ENCODE peak calls at places on chromosomes 12 and 14, in ten cellular contexts. P is stomach, Y is prostate gland, X is HepG2, J is endothelial cell of umbilical vein, Q is sigmoid colon, O is breast epithelium, U is HCT116, T is K562, C is upper lobe of left lung. N is an unnamed sample. For H3K4me1, the result is how much of the 10 kb centered on the place peaks cover.

GRCh38 chr12:3137268-3137761 is 60.1 kb downstream of the TSPAN9 start:
- DNase-seq in P (no peak), Y (no peak), X (no peak), J (peak), Q (no peak), O (no peak), U (no peak), T (no peak), C (no peak), N (no peak)

GRCh38 chr12:81998761-81999378 is 239.7 kb upstream of the PPFIA2 start:
- DNase-seq in P (no peak), Y (no peak), X (no peak), J (no peak), Q (no peak), O (no peak), U (no peak), T (no peak), C (no peak), N (no peak)

GRCh38 chr12:108112815-108113556 is 16.1 kb upstream of the WSCD2 start:
- DNase-seq in P (no peak), Y (no peak), X (no peak), J (no peak), Q (no peak), O (no peak), U (no peak), T (no peak), C (no peak), N (no peak)

GRCh38 chr14:37596790-37597189 is 1.4 kb downstream of the TTC6 start:
- DNase-seq in P (no peak), Y (no peak), X (no peak), J (no peak), Q (no peak), O (no peak), U (no peak), T (no peak), C (no peak), N (no peak)

GRCh38 chr12:79098530-79098929 is 234.0 kb downstream of the SYT1 start:
- DNase-seq in P (no peak), Y (no peak), X (no peak), J (no peak), Q (no peak), O (no peak), U (no peak), T (no peak), C (no peak), N (no peak)

GRCh38 chr14:90675399-90675798 is 140.8 kb downstream of the TTC7B start:
- DNase-seq in P (no peak), Y (no peak), X (no peak), J (no peak), Q (no peak), O (no peak), U (no peak), T (no peak), C (peak), N (no peak)

GRCh38 chr12:110561471-110562201 is 21.5 kb downstream of the PPTC7 start:
- DNase-seq in P (no peak), Y (no peak), X (no peak), J (no peak), Q (no peak), O (no peak), U (no peak), T (no peak), C (no peak), N (no peak)

GRCh38 chr12:125276567-125276966 is 211.3 kb downstream of the AACS start:
- DNase-seq in P (no peak), Y (no peak), X (no peak), J (no peak), Q (no peak), O (no peak), U (no peak), T (no peak), C (peak), N (no peak)

GRCh38 chr12:122964439-122965257 is 1.6 kb downstream of the ABCB9 start:
- DNase-seq in P (no peak), Y (no peak), X (peak), J (no peak), Q (no peak), O (no peak), U (no peak), T (no peak), C (no peak), N (no peak)

GRCh38 chr12:117097159-117097558 is 2.1 kb downstream of the TESC start:
- DNase-seq in P (no peak), Y (no peak), X (no peak), J (no peak), Q (peak), O (no peak), U (no peak), T (no peak), C (peak), N (no peak)

GRCh38 chr12:46660276-46660675 is 165.5 kb downstream of the SLC38A4 start:
- DNase-seq in P (no peak), Y (no peak), X (no peak), J (peak), Q (no peak), O (no peak), U (no peak), T (no peak), C (no peak), N (no peak)

GRCh38 chr12:114343585-114343984 is 62.4 kb downstream of the TBX5 start:
- DNase-seq in P (no peak), Y (no peak), X (no peak), J (no peak), Q (no peak), O (no peak), U (no peak), T (no peak), C (no peak), N (no peak)

GRCh38 chr12:83818888-83819287 is 1093.7 kb downstream of the SLC6A15 start:
- DNase-seq in P (no peak), Y (peak), X (no peak), J (no peak), Q (peak), O (no peak), U (no peak), T (no peak), C (no peak), N (no peak)

GRCh38 chr14:99129211-99129696 is 142.7 kb downstream of the BCL11B start:
- DNase-seq in P (peak), Y (no peak), X (no peak), J (no peak), Q (peak), O (no peak), U (no peak), T (no peak), C (no peak), N (peak)

GRCh38 chr12:108884116-108885012 is 4.5 kb downstream of the DAO start:
- DNase-seq in P (peak), Y (peak), X (peak), J (peak), Q (no peak), O (no peak), U (peak), T (peak), C (no peak), N (no peak)

GRCh38 chr12:91009319-91009950 is 4.7 kb upstream of the EPYC start:
- DNase-seq in P (no peak), Y (no peak), X (no peak), J (peak), Q (no peak), O (no peak), U (no peak), T (no peak), C (no peak), N (no peak)

GRCh38 chr12:53676715-53677611 is 1.1 kb upstream of the ATP5MC2 start:
- DNase-seq in P (peak), Y (no peak), X (no peak), J (peak), Q (peak), O (no peak), U (no peak), T (no peak), C (peak), N (no peak)

GRCh38 chr14:100278702-100279101 is 27.5 kb downstream of the SLC25A29 start:
- DNase-seq in P (no peak), Y (peak), X (peak), J (peak), Q (no peak), O (no peak), U (no peak), T (no peak), C (peak), N (no peak)

GRCh38 chr12:101794574-101794973 is 36.2 kb downstream of the GNPTAB start:
- DNase-seq in P (no peak), Y (no peak), X (no peak), J (no peak), Q (no peak), O (no peak), U (no peak), T (no peak), C (no peak), N (no peak)

GRCh38 chr12:132078190-132078589 is 65.9 kb downstream of the DDX51 start:
- DNase-seq in P (no peak), Y (no peak), X (no peak), J (peak), Q (no peak), O (no peak), U (no peak), T (no peak), C (no peak), N (no peak)

GRCh38 chr14:71117839-71118743 is 210.8 kb downstream of the PCNX1 start:
- DNase-seq in P (no peak), Y (no peak), X (peak), J (no peak), Q (no peak), O (no peak), U (no peak), T (no peak), C (no peak), N (no peak)

GRCh38 chr12:103160622-103161021 is 203.1 kb downstream of the ASCL1 start:
- DNase-seq in P (no peak), Y (no peak), X (no peak), J (no peak), Q (no peak), O (no peak), U (no peak), T (no peak), C (no peak), N (no peak)
- TF ChIP-seq POLR2AphosphoS5 in P (no peak), Y (no peak), X (no peak), J (no peak), Q (no peak), O (no peak), U (no peak), T (no peak), C (no peak), N (no peak)

GRCh38 chr12:120468271-120468845 is 1.2 kb downstream of the SRSF9 start:
- DNase-seq in P (peak), Y (no peak), X (peak), J (no peak), Q (peak), O (no peak), U (no peak), T (no peak), C (no peak), N (no peak)
- TF ChIP-seq POLR2A in P (no peak), Y (no peak), X (no peak), J (no peak), Q (no peak), O (no peak), U (no peak), T (no peak), C (peak), N (no peak)

DNA sequence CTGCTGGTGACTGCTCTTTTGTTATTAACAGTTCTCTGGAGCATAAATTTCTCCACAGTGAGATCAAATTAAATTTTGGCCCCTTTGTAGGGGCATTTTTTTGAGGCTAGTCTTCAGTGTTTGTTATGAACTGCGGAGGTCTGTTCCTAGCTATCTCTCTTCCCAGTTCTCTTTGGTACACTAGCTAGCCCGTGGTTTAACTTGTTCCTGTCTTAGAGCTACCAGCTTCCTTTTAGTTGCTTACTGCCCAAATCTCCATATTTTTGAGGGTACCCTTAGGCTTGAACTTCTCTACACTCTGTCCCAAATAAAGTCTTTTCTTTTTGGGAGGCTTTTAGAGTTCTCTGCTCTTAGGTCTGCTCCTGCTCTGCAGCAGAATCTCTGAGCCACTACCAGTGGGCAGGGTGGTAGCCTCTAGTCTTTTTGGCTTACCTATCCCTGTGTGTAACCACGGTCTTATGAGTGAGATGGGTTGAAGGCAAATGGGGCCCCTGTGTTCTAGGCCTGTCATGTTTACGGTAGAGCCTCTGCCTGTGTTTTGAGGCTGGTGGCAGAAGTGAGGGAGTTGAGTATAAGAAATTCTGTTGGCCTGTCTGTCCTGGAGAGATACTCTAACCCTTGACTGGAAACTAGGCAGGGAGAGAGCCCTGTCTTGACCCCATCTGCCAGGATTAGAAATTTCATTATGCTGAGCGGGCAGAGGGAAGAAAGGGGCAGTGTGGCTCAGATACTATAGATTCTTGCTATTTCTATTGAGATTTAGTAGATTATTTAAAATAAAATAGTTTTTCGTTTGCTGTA is 21.0 kb downstream of the CNOT2 start:
- DNase-seq in P (no peak), Y (no peak), X (no peak), J (no peak), Q (no peak), O (no peak), U (no peak), T (no peak), C (no peak), N (no peak)
- H3K4me1 ChIP-seq in P (under half), Y (under half), X (under half), J (under half), Q (under half), O (under half), U (under half), T (under half), C (under half), N (under half)

DNA sequence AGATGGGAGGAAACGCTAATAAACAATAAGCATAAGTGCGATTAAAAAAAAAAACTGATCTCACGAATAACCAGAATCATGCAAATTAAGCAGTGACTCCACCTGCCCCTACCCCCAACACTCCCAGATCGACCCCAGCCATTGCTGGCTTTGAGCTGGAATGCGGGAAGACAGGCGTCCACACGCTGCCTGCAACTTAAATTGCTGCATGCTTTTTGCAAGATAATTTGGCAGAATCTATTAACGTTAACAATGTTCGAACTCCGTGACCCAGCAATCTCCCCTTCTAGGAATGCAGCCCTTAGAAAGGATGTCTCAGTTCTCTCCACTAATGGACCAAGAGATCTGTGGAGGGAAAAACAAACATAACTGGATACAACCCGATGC is 946 bp upstream of the CKB start:
- DNase-seq in P (no peak), Y (no peak), X (no peak), J (no peak), Q (no peak), O (no peak), U (no peak), T (no peak), C (no peak), N (no peak)
- TF ChIP-seq POLR2AphosphoS5 in P (no peak), Y (no peak), X (no peak), J (no peak), Q (no peak), O (no peak), U (no peak), T (no peak), C (no peak), N (no peak)

GRCh38 chr12:55927588-55928502 is at the start of gene PYM1:
- DNase-seq in P (peak), Y (peak), X (peak), J (peak), Q (peak), O (peak), U (peak), T (peak), C (peak), N (no peak)
- TF ChIP-seq POLR2A in P (no peak), Y (peak), X (peak), J (peak), Q (peak), O (peak), U (peak), T (peak), C (peak), N (no peak)